ENCODE peak calls at places on chromosomes 2 and 18, in seven cellular contexts. H, O, C, J, M, B and N are unnamed samples.

GRCh38 chr18:23337599-23338444 is 115.3 kb upstream of the RIOK3 start:
- DNase-seq in H (peak; percentile 80), O (peak; percentile 61), C (no peak), J (no peak), M (no peak), B (no peak), N (peak; percentile 13)

GRCh38 chr2:238974510-238975166 is 126.8 kb downstream of the TWIST2 start:
- DNase-seq in H (no peak), O (peak; percentile 89), C (no peak), J (peak; percentile 14), M (no peak), B (peak; percentile 78), N (peak; percentile 74)

GRCh38 chr2:109162999-109163398 is 34.0 kb downstream of the SH3RF3 start:
- DNase-seq in H (peak; percentile 79), O (peak; percentile 87), C (no peak), J (no peak), M (no peak), B (no peak), N (no peak)

GRCh38 chr2:33240178-33240577 is 236.3 kb upstream of the RASGRP3 start:
- DNase-seq in H (no peak), O (peak; percentile 45), C (no peak), J (no peak), M (no peak), B (peak; percentile 23), N (peak; percentile 84)

GRCh38 chr2:10243926-10244270 is 58.8 kb upstream of the HPCAL1 start:
- DNase-seq in H (no peak), O (no peak), C (no peak), J (no peak), M (no peak), B (no peak), N (no peak)

GRCh38 chr18:23982154-23983071 is 32.1 kb upstream of the TTC39C start:
- DNase-seq in H (no peak), O (peak; percentile 71), C (no peak), J (peak; percentile 68), M (peak; percentile 14), B (no peak), N (no peak)

GRCh38 chr18:10412933-10413332 is 41.5 kb upstream of the APCDD1 start:
- DNase-seq in H (no peak), O (peak; percentile 38), C (no peak), J (no peak), M (no peak), B (peak; percentile 84), N (peak; percentile 95)

GRCh38 chr2:235706496-235706895 is 212.7 kb downstream of the AGAP1 start:
- DNase-seq in H (no peak), O (no peak), C (no peak), J (no peak), M (no peak), B (no peak), N (no peak)

GRCh38 chr18:38076346-38077053 is 510.9 kb upstream of the CELF4 start:
- DNase-seq in H (no peak), O (no peak), C (no peak), J (no peak), M (no peak), B (no peak), N (no peak)

GRCh38 chr18:14221689-14222088 is 89.5 kb upstream of the ZNF519 start:
- DNase-seq in H (no peak), O (no peak), C (no peak), J (no peak), M (no peak), B (no peak), N (no peak)